ENCODE peak calls at places on chromosomes 4 and X, in seven cellular contexts. One of them, this sample, is unnamed.

GRCh38 chrX:123084797-123085196 is 99.3 kb upstream of the GRIA3 start:
- DNase-seq in stimulated activated CD4-positive, alpha-beta T cell treated with anti-CD3 and anti-CD28 coated beads, Interleukin-2, amount 100 ng/mL, for 24 hours: no peak
- DNase-seq in hypothalamus: no peak
- DNase-seq in skeletal muscle cell: peak
- DNase-seq in GM10248: no peak
- DNase-seq in GM18507: no peak
- DNase-seq in neural crest cell: no peak
- DNase-seq in this sample: no peak

GRCh38 chr4:145694929-145695328 is 15.0 kb downstream of the C4orf51 start:
- DNase-seq in skeletal muscle cell: no peak
- DNase-seq in hypothalamus: no peak
- DNase-seq in neural crest cell: no peak
- DNase-seq in GM10248: no peak
- DNase-seq in stimulated activated CD4-positive, alpha-beta T cell treated with anti-CD3 and anti-CD28 coated beads, Interleukin-2, amount 100 ng/mL, for 24 hours: no peak
- DNase-seq in GM18507: no peak
- DNase-seq in this sample: no peak

GRCh38 chrX:71671043-71671829 is 3.9 kb downstream of the LOC101059915 start:
- DNase-seq in neural crest cell: no peak
- DNase-seq in GM18507: no peak
- DNase-seq in skeletal muscle cell: no peak
- DNase-seq in hypothalamus: no peak
- DNase-seq in GM10248: no peak
- DNase-seq in stimulated activated CD4-positive, alpha-beta T cell treated with anti-CD3 and anti-CD28 coated beads, Interleukin-2, amount 100 ng/mL, for 24 hours: peak
- DNase-seq in this sample: no peak

GRCh38 chr4:946103-946450 is 13.8 kb downstream of the TMEM175 start:
- DNase-seq in skeletal muscle cell: no peak
- DNase-seq in GM10248: no peak
- DNase-seq in stimulated activated CD4-positive, alpha-beta T cell treated with anti-CD3 and anti-CD28 coated beads, Interleukin-2, amount 100 ng/mL, for 24 hours: no peak
- DNase-seq in neural crest cell: no peak
- DNase-seq in hypothalamus: no peak
- DNase-seq in GM18507: no peak
- DNase-seq in this sample: peak

GRCh38 chr4:186723207-186724047 is at the start of gene FAT1:
- DNase-seq in hypothalamus: peak
- DNase-seq in GM10248: no peak
- DNase-seq in neural crest cell: peak
- DNase-seq in skeletal muscle cell: no peak
- DNase-seq in GM18507: no peak
- DNase-seq in stimulated activated CD4-positive, alpha-beta T cell treated with anti-CD3 and anti-CD28 coated beads, Interleukin-2, amount 100 ng/mL, for 24 hours: peak
- DNase-seq in this sample: peak

GRCh38 chr4:113607998-113608397 is 153.5 kb downstream of the CAMK2D start:
- DNase-seq in hypothalamus: no peak
- DNase-seq in GM10248: peak
- DNase-seq in stimulated activated CD4-positive, alpha-beta T cell treated with anti-CD3 and anti-CD28 coated beads, Interleukin-2, amount 100 ng/mL, for 24 hours: no peak
- DNase-seq in skeletal muscle cell: no peak
- DNase-seq in neural crest cell: no peak
- DNase-seq in GM18507: no peak
- DNase-seq in this sample: no peak

GRCh38 chr4:108839333-108839732 is 76.5 kb upstream of the ETNPPL start:
- DNase-seq in skeletal muscle cell: no peak
- DNase-seq in hypothalamus: no peak
- DNase-seq in GM10248: no peak
- DNase-seq in stimulated activated CD4-positive, alpha-beta T cell treated with anti-CD3 and anti-CD28 coated beads, Interleukin-2, amount 100 ng/mL, for 24 hours: no peak
- DNase-seq in GM18507: no peak
- DNase-seq in neural crest cell: no peak
- DNase-seq in this sample: no peak

GRCh38 chr4:163395758-163396157 is 52.1 kb downstream of the NPY5R start:
- DNase-seq in skeletal muscle cell: no peak
- DNase-seq in neural crest cell: no peak
- DNase-seq in stimulated activated CD4-positive, alpha-beta T cell treated with anti-CD3 and anti-CD28 coated beads, Interleukin-2, amount 100 ng/mL, for 24 hours: no peak
- DNase-seq in GM10248: no peak
- DNase-seq in GM18507: no peak
- DNase-seq in hypothalamus: no peak
- DNase-seq in this sample: no peak

GRCh38 chr4:175776217-175776616 is 35.8 kb downstream of the GPM6A start:
- DNase-seq in skeletal muscle cell: no peak
- DNase-seq in neural crest cell: no peak
- DNase-seq in stimulated activated CD4-positive, alpha-beta T cell treated with anti-CD3 and anti-CD28 coated beads, Interleukin-2, amount 100 ng/mL, for 24 hours: no peak
- DNase-seq in GM18507: no peak
- DNase-seq in GM10248: no peak
- DNase-seq in hypothalamus: peak
- DNase-seq in this sample: no peak

GRCh38 chr4:19657856-19658255 is 593.8 kb upstream of the SLIT2 start:
- DNase-seq in skeletal muscle cell: no peak
- DNase-seq in neural crest cell: no peak
- DNase-seq in GM10248: no peak
- DNase-seq in GM18507: no peak
- DNase-seq in stimulated activated CD4-positive, alpha-beta T cell treated with anti-CD3 and anti-CD28 coated beads, Interleukin-2, amount 100 ng/mL, for 24 hours: no peak
- DNase-seq in hypothalamus: no peak
- DNase-seq in this sample: no peak

GRCh38 chrX:1492421-1493012 is 39.8 kb upstream of the ASMTL start:
- DNase-seq in neural crest cell: no peak
- DNase-seq in GM10248: no peak
- DNase-seq in stimulated activated CD4-positive, alpha-beta T cell treated with anti-CD3 and anti-CD28 coated beads, Interleukin-2, amount 100 ng/mL, for 24 hours: no peak
- DNase-seq in hypothalamus: no peak
- DNase-seq in skeletal muscle cell: no peak
- DNase-seq in GM18507: no peak
- DNase-seq in this sample: no peak

GRCh38 chrX:154900323-154900722 is 14.2 kb downstream of the F8A1 start:
- DNase-seq in skeletal muscle cell: no peak
- DNase-seq in hypothalamus: no peak
- DNase-seq in GM18507: no peak
- DNase-seq in GM10248: no peak
- DNase-seq in neural crest cell: no peak
- DNase-seq in stimulated activated CD4-positive, alpha-beta T cell treated with anti-CD3 and anti-CD28 coated beads, Interleukin-2, amount 100 ng/mL, for 24 hours: no peak
- DNase-seq in this sample: no peak

GRCh38 chr4:8316251-8316771 is 46.8 kb downstream of the HTRA3 start:
- DNase-seq in skeletal muscle cell: no peak
- DNase-seq in GM18507: no peak
- DNase-seq in hypothalamus: no peak
- DNase-seq in GM10248: no peak
- DNase-seq in stimulated activated CD4-positive, alpha-beta T cell treated with anti-CD3 and anti-CD28 coated beads, Interleukin-2, amount 100 ng/mL, for 24 hours: no peak
- DNase-seq in neural crest cell: no peak
- DNase-seq in this sample: peak

GRCh38 chrX:134792077-134792476 is 133.8 kb upstream of the PLAC1 start:
- DNase-seq in hypothalamus: no peak
- DNase-seq in neural crest cell: no peak
- DNase-seq in GM10248: no peak
- DNase-seq in GM18507: no peak
- DNase-seq in stimulated activated CD4-positive, alpha-beta T cell treated with anti-CD3 and anti-CD28 coated beads, Interleukin-2, amount 100 ng/mL, for 24 hours: no peak
- DNase-seq in skeletal muscle cell: no peak
- DNase-seq in this sample: no peak

GRCh38 chr4:6333301-6334202 is 63.9 kb downstream of the WFS1 start:
- DNase-seq in neural crest cell: peak
- DNase-seq in skeletal muscle cell: no peak
- DNase-seq in GM10248: no peak
- DNase-seq in hypothalamus: no peak
- DNase-seq in GM18507: no peak
- DNase-seq in stimulated activated CD4-positive, alpha-beta T cell treated with anti-CD3 and anti-CD28 coated beads, Interleukin-2, amount 100 ng/mL, for 24 hours: peak
- DNase-seq in this sample: no peak

GRCh38 chrX:53440101-53440500 is 5.9 kb upstream of the HSD17B10 start:
- DNase-seq in hypothalamus: no peak
- DNase-seq in GM10248: no peak
- DNase-seq in skeletal muscle cell: no peak
- DNase-seq in neural crest cell: no peak
- DNase-seq in stimulated activated CD4-positive, alpha-beta T cell treated with anti-CD3 and anti-CD28 coated beads, Interleukin-2, amount 100 ng/mL, for 24 hours: no peak
- DNase-seq in GM18507: no peak
- DNase-seq in this sample: no peak

GRCh38 chr4:5746829-5747745 is 36.1 kb downstream of the EVC start:
- DNase-seq in stimulated activated CD4-positive, alpha-beta T cell treated with anti-CD3 and anti-CD28 coated beads, Interleukin-2, amount 100 ng/mL, for 24 hours: no peak
- DNase-seq in skeletal muscle cell: peak
- DNase-seq in GM10248: no peak
- DNase-seq in neural crest cell: no peak
- DNase-seq in GM18507: no peak
- DNase-seq in hypothalamus: no peak
- DNase-seq in this sample: no peak

GRCh38 chr4:168864831-168865541 is 145.1 kb downstream of the CBR4 start:
- DNase-seq in skeletal muscle cell: no peak
- DNase-seq in hypothalamus: no peak
- DNase-seq in stimulated activated CD4-positive, alpha-beta T cell treated with anti-CD3 and anti-CD28 coated beads, Interleukin-2, amount 100 ng/mL, for 24 hours: no peak
- DNase-seq in GM10248: no peak
- DNase-seq in neural crest cell: no peak
- DNase-seq in GM18507: no peak
- DNase-seq in this sample: no peak

GRCh38 chr4:11783588-11783987 is 354.9 kb upstream of the HS3ST1 start:
- DNase-seq in neural crest cell: no peak
- DNase-seq in GM10248: no peak
- DNase-seq in hypothalamus: no peak
- DNase-seq in stimulated activated CD4-positive, alpha-beta T cell treated with anti-CD3 and anti-CD28 coated beads, Interleukin-2, amount 100 ng/mL, for 24 hours: no peak
- DNase-seq in skeletal muscle cell: no peak
- DNase-seq in GM18507: no peak
- DNase-seq in this sample: no peak

GRCh38 chr4:48699470-48699869 is 80.6 kb downstream of the FRYL start:
- DNase-seq in stimulated activated CD4-positive, alpha-beta T cell treated with anti-CD3 and anti-CD28 coated beads, Interleukin-2, amount 100 ng/mL, for 24 hours: no peak
- DNase-seq in neural crest cell: no peak
- DNase-seq in GM18507: no peak
- DNase-seq in hypothalamus: no peak
- DNase-seq in GM10248: no peak
- DNase-seq in skeletal muscle cell: no peak
- DNase-seq in this sample: no peak

GRCh38 chr4:139633661-139634060 is 32.0 kb upstream of the MGST2 start:
- DNase-seq in GM18507: no peak
- DNase-seq in GM10248: no peak
- DNase-seq in hypothalamus: no peak
- DNase-seq in neural crest cell: no peak
- DNase-seq in stimulated activated CD4-positive, alpha-beta T cell treated with anti-CD3 and anti-CD28 coated beads, Interleukin-2, amount 100 ng/mL, for 24 hours: no peak
- DNase-seq in skeletal muscle cell: no peak
- DNase-seq in this sample: no peak

GRCh38 chr4:139603576-139604387 is 47.8 kb upstream of the SETD7 start:
- DNase-seq in GM18507: no peak
- DNase-seq in hypothalamus: no peak
- DNase-seq in stimulated activated CD4-positive, alpha-beta T cell treated with anti-CD3 and anti-CD28 coated beads, Interleukin-2, amount 100 ng/mL, for 24 hours: no peak
- DNase-seq in GM10248: peak
- DNase-seq in skeletal muscle cell: no peak
- DNase-seq in neural crest cell: peak
- DNase-seq in this sample: no peak

GRCh38 chr4:133095591-133095990 is 53.5 kb upstream of the PCDH10 start:
- DNase-seq in stimulated activated CD4-positive, alpha-beta T cell treated with anti-CD3 and anti-CD28 coated beads, Interleukin-2, amount 100 ng/mL, for 24 hours: no peak
- DNase-seq in skeletal muscle cell: no peak
- DNase-seq in GM18507: no peak
- DNase-seq in neural crest cell: no peak
- DNase-seq in hypothalamus: no peak
- DNase-seq in GM10248: no peak
- DNase-seq in this sample: no peak

GRCh38 chrX:138889152-138889551 is 177.6 kb upstream of the FGF13 start:
- DNase-seq in hypothalamus: no peak
- DNase-seq in GM18507: no peak
- DNase-seq in GM10248: no peak
- DNase-seq in neural crest cell: no peak
- DNase-seq in skeletal muscle cell: no peak
- DNase-seq in stimulated activated CD4-positive, alpha-beta T cell treated with anti-CD3 and anti-CD28 coated beads, Interleukin-2, amount 100 ng/mL, for 24 hours: no peak
- DNase-seq in this sample: no peak

GRCh38 chr4:156442961-156443360 is 489.3 kb upstream of the CTSO start:
- DNase-seq in hypothalamus: no peak
- DNase-seq in neural crest cell: no peak
- DNase-seq in skeletal muscle cell: no peak
- DNase-seq in stimulated activated CD4-positive, alpha-beta T cell treated with anti-CD3 and anti-CD28 coated beads, Interleukin-2, amount 100 ng/mL, for 24 hours: no peak
- DNase-seq in GM10248: no peak
- DNase-seq in GM18507: no peak
- DNase-seq in this sample: no peak